ENCODE peak calls at places on chromosomes 13 and 19, in eight cellular contexts. Y is heart right ventricle, G is gastrocnemius medialis, I is Peyer's patch, D is pancreas, V is endodermal cell, M is astrocyte, B is fibroblast of the aortic adventitia. Q is an unnamed sample.

GRCh38 chr13:29958476-29958875 is 108.1 kb upstream of the UBL3 start:
- DNase-seq in Y (no peak), G (no peak), I (peak; percentile 24), D (no peak), V (no peak), M (no peak), B (no peak), Q (no peak)

GRCh38 chr13:36999054-36999927 is at the start of gene ALG5:
- DNase-seq in Y (peak; percentile 93), G (peak; percentile 84), I (peak; percentile 85), D (peak; percentile 95), V (peak; percentile 96), M (peak; percentile 75), B (peak; percentile 83), Q (peak; percentile 93)

GRCh38 chr13:33125821-33126570 is 109.8 kb downstream of the KL start:
- DNase-seq in Y (peak; percentile 41), G (peak; percentile 84), I (no peak), D (no peak), V (peak; percentile 80), M (peak; percentile 97), B (peak; percentile 95), Q (no peak)

GRCh38 chr13:51782026-51782710 is 21.8 kb downstream of the DHRS12 start:
- DNase-seq in Y (no peak), G (no peak), I (no peak), D (peak; percentile 94), V (no peak), M (no peak), B (no peak), Q (no peak)

GRCh38 chr19:38505958-38506357 is 72.5 kb downstream of the RYR1 start:
- DNase-seq in Y (no peak), G (no peak), I (no peak), D (no peak), V (no peak), M (no peak), B (no peak), Q (no peak)

GRCh38 chr19:30476997-30477396 is 104.8 kb downstream of the ZNF536 start:
- DNase-seq in Y (no peak), G (no peak), I (no peak), D (no peak), V (no peak), M (no peak), B (no peak), Q (no peak)

GRCh38 chr19:17829855-17830566 is 8.7 kb upstream of the INSL3 start:
- DNase-seq in Y (no peak), G (no peak), I (no peak), D (no peak), V (peak; percentile 96), M (peak; percentile 14), B (peak; percentile 22), Q (no peak)

GRCh38 chr13:91292630-91293221 is 54.8 kb upstream of the MIR17HG start:
- DNase-seq in Y (no peak), G (no peak), I (no peak), D (no peak), V (no peak), M (no peak), B (no peak), Q (no peak)

GRCh38 chr19:491146-491741 is 5.0 kb upstream of the MADCAM1 start:
- DNase-seq in Y (peak; percentile 14), G (peak; percentile 42), I (no peak), D (peak; percentile 63), V (peak; percentile 77), M (no peak), B (no peak), Q (no peak)

GRCh38 chr13:25286308-25286968 is 850 bp downstream of the MTMR6 start:
- DNase-seq in Y (no peak), G (no peak), I (peak; percentile 62), D (no peak), V (peak; percentile 55), M (peak; percentile 42), B (peak; percentile 49), Q (peak; percentile 22)

GRCh38 chr19:51489113-51489512 is 10.8 kb downstream of the CEACAM18 start:
- DNase-seq in Y (no peak), G (no peak), I (no peak), D (no peak), V (no peak), M (no peak), B (no peak), Q (no peak)

GRCh38 chr13:87130401-87130800 is 540.8 kb upstream of the SLITRK5 start:
- DNase-seq in Y (no peak), G (no peak), I (no peak), D (no peak), V (no peak), M (no peak), B (no peak), Q (no peak)

GRCh38 chr19:35140898-35141626 is 2.0 kb upstream of the FXYD7 start:
- DNase-seq in Y (peak; percentile 97), G (peak; percentile 94), I (peak; percentile 94), D (peak; percentile 97), V (peak; percentile 100), M (peak; percentile 58), B (peak; percentile 79), Q (peak; percentile 84)
- TF ChIP-seq CTCF in Y (no peak), G (peak; percentile 76), I (peak; percentile 56), D (no peak), V (peak; percentile 55), M (no peak), B (peak; percentile 64), Q (peak; percentile 81)

GRCh38 chr19:40191836-40192646 is 815 bp downstream of the MAP3K10 start:
- DNase-seq in Y (peak; percentile 39), G (no peak), I (no peak), D (peak; percentile 77), V (peak; percentile 91), M (no peak), B (peak; percentile 10), Q (no peak)

GRCh38 chr19:40190891-40191835 is at the start of gene MAP3K10:
- DNase-seq in Y (peak; percentile 83), G (peak; percentile 59), I (peak; percentile 71), D (peak; percentile 90), V (peak; percentile 83), M (peak; percentile 51), B (peak; percentile 61), Q (peak; percentile 92)

GRCh38 chr19:40198272-40198990 is 7.2 kb downstream of the MAP3K10 start:
- DNase-seq in Y (no peak), G (no peak), I (no peak), D (no peak), V (no peak), M (no peak), B (no peak), Q (no peak)

GRCh38 chr19:40193587-40193849 is 2.3 kb downstream of the MAP3K10 start:
- DNase-seq in Y (no peak), G (no peak), I (no peak), D (no peak), V (no peak), M (peak; percentile 38), B (peak; percentile 45), Q (no peak)

GRCh38 chr19:40192758-40193586 is 1.7 kb downstream of the MAP3K10 start:
- DNase-seq in Y (no peak), G (no peak), I (no peak), D (no peak), V (peak; percentile 57), M (no peak), B (no peak), Q (no peak)
- H3K4me3 ChIP-seq in Y (peak overlapping the region; percentile 100), G (peak overlapping the region; percentile 99), I (no peak overlapping the region), D (no peak overlapping the region), V (peak overlapping the region; percentile 64), M (peak overlapping the region; percentile 13), B (peak overlapping the region; percentile 82), Q (peak overlapping the region; percentile 85)

GRCh38 chr19:47158879-47159509 is 28.4 kb downstream of the SAE1 start:
- DNase-seq in Y (no peak), G (no peak), I (no peak), D (no peak), V (no peak), M (peak; percentile 73), B (no peak), Q (no peak)

GRCh38 chr19:47155141-47155540 is 24.5 kb downstream of the SAE1 start:
- DNase-seq in Y (no peak), G (no peak), I (no peak), D (no peak), V (no peak), M (no peak), B (peak; percentile 82), Q (no peak)

GRCh38 chr19:47156861-47157454 is 26.3 kb downstream of the SAE1 start:
- DNase-seq in Y (no peak), G (no peak), I (no peak), D (no peak), V (no peak), M (peak; percentile 77), B (no peak), Q (peak; percentile 22)

GRCh38 chr19:47158367-47158791 is 27.7 kb downstream of the SAE1 start:
- DNase-seq in Y (no peak), G (no peak), I (no peak), D (no peak), V (no peak), M (no peak), B (no peak), Q (no peak)

DNA sequence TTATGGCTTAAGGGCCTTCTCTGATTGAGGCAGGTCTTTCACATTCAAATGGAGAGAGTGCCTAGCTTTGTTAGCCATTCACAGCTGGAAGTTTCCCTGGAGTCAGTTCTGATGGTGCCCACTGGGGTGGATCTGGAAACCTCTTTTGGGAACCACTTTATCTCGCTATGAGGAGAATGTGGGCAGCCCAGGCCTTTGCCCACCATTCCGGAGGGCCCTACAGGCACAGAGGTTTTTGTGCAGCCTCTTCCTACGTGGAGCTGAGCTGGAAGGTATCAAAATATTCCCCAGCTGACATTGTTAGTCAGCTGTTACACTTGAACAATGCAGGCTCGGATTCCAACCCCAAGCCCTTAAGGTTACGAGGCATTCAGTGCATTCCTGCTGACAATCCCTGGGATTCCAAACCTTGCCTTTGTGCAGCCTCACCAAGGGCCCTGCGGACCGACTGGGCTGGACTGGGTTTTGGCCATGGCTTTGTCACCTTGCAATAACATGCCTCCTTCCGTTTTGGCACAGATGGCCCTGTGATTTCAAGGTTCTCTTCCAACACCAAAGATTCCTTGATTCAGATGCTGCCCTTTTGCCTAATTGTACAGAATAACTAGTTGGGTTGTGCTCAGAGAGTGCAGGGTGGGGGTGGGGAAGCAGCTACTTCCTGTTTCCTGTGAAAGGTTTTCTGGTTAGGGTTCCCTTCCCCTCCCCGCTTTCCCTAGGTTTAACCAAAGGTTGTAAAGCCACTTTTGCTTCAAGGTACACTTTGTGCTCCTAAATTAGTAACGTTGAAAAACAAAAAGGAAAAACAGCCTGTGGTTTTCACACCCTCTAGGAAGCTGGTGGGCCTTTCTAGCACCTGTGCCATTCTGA is 27.1 kb downstream of the SAE1 start:
- DNase-seq in Y (peak; percentile 42), G (peak; percentile 14), I (peak; percentile 77), D (no peak), V (peak; percentile 91), M (peak; percentile 89), B (peak; percentile 90), Q (peak; percentile 6)
- TF ChIP-seq CTCF in Y (no peak), G (no peak), I (no peak), D (no peak), V (peak; percentile 65), M (no peak), B (peak; percentile 37), Q (no peak)

DNA sequence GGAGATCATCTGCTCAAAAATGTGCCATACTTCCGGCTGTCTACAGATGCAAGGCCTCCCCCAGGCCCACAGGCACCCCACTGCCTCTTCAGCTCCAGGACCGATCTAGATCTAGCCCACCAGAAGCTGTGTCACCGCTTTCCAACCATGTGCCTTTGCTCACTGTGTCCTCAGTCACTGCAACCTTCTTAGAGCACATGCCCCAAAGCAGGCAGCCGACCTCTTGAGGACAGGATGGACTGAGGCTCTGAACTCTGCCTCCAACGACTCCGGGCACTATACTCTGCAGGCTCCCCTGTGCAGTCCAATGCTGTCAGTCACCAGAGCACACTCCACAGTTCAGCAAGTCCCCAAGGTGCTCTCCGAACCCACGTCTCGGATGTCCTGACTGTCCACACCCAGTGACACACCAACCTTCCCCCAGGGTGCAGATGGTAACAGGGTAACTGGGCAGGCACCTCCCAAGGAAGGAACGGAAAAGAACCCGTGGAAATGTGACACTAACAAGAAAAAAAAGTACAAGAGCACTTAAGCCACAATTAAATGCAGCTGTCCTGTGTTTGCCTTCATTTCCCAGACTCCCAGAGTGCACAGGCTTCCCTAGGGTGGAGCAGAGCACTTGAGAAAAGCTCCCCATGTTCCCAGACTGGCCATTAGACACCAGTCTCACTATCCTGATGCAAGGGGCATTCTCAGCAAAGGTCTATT is 4.8 kb downstream of the STK24 start:
- DNase-seq in Y (no peak), G (peak; percentile 84), I (peak; percentile 44), D (no peak), V (no peak), M (peak; percentile 32), B (peak; percentile 63), Q (peak; percentile 41)
- H3K4me3 ChIP-seq in Y (no peak overlapping the region), G (peak overlapping the region; percentile 16), I (no peak overlapping the region), D (no peak overlapping the region), V (no peak overlapping the region), M (peak overlapping the region; percentile 21), B (peak overlapping the region; percentile 22), Q (peak overlapping the region; percentile 21)